ENCODE peak calls at places on chromosomes 4 and X, in four cellular contexts. Q is CD4-positive, CD25-positive, alpha-beta regulatory T cell; O is psoas muscle; F is colonic mucosa. V is an unnamed sample.
A peak's percentile ranks its signal among the peaks of the same experiment; 100 is the strongest.

GRCh38 chrX:42050345-42050744 is 127.0 kb upstream of the CASK start:
- DNase-seq in Q (no peak), O (no peak), F (no peak), V (no peak)

GRCh38 chr4:135670548-135670947 is 1469.0 kb upstream of the PABPC4L start:
- DNase-seq in Q (no peak), O (no peak), F (no peak), V (no peak)

GRCh38 chr4:153543351-153543750 is 77.2 kb downstream of the TMEM131L start:
- DNase-seq in Q (no peak), O (no peak), F (no peak), V (no peak)

GRCh38 chr4:82431026-82431745 is 796 bp downstream of the ENOPH1 start:
- DNase-seq in Q (peak; percentile 69), O (peak; percentile 14), F (peak; percentile 59), V (peak; percentile 83)

GRCh38 chr4:187744911-187745310 is 250.7 kb upstream of the ZFP42 start:
- DNase-seq in Q (no peak), O (no peak), F (no peak), V (no peak)

GRCh38 chr4:119084503-119084902 is 51.1 kb upstream of the MYOZ2 start:
- DNase-seq in Q (no peak), O (no peak), F (no peak), V (no peak)

GRCh38 chr4:145956288-145956890 is 17.8 kb upstream of the ZNF827 start:
- DNase-seq in Q (peak; percentile 48), O (no peak), F (peak; percentile 50), V (no peak)

GRCh38 chrX:28675173-28675572 is 87.9 kb downstream of the IL1RAPL1 start:
- DNase-seq in Q (no peak), O (no peak), F (no peak), V (no peak)

GRCh38 chrX:46961097-46961496 is 48.9 kb downstream of the JADE3 start:
- DNase-seq in Q (no peak), O (no peak), F (no peak), V (no peak)

GRCh38 chrX:126900937-126901336 is 81.4 kb downstream of the PRR32 start:
- DNase-seq in Q (no peak), O (no peak), F (no peak), V (no peak)

GRCh38 chr4:107083-107443 is 17.2 kb upstream of the ZNF718 start:
- DNase-seq in Q (no peak), O (no peak), F (no peak), V (no peak)

GRCh38 chr4:21893136-21893535 is 55.4 kb downstream of the KCNIP4 start:
- DNase-seq in Q (no peak), O (no peak), F (no peak), V (no peak)

GRCh38 chrX:130719399-130719798 is 183.6 kb downstream of the ENOX2 start:
- DNase-seq in Q (no peak), O (no peak), F (no peak), V (no peak)

GRCh38 chr4:15479913-15480185 is 10.2 kb downstream of the CC2D2A start:
- DNase-seq in Q (no peak), O (no peak), F (no peak), V (no peak)
- H3K27ac ChIP-seq in Q (no peak overlapping the region), O (no peak overlapping the region), F (no peak overlapping the region), V (peak overlapping the region; percentile 53)

DNA sequence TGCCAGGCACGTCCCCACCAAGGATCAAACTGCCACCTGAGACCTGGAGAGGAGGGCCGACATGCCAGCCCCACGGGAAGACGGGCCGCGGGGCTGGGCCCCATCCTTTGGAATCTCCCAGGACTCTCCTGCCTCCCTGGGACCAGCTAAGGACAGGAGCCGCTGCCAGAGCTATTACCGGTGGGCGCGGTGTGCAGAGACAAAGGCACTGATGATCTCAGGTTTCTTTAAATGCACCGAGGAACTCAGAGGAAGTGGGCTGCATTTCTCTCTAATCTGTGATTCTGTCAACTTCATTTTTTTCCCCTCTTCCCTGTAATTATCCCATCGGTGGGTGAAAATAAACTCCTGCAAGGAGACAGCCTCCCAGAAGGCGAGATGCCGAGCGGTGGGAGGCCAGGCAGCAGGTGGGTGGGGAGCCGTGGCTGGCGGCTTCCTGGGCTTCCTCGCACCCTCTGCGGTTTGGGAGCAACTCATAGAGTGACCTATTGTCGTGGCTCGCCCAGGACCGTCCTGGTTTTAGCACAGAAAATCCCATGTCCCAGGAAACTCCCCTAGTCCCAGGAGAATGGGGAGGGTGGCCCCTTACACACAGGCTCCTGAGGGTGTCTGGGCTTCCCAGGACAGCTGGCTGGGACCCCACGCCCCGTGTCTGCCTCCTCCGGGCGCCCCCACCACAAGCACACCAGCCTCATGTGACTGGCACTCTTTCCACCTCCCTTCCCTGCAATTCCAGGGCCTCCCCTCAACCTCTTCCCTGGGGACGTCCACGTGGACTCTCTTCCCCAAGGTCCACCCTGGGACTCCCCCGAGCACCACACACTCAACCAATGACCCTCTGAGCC is 62.3 kb upstream of the ADRA2C start:
- DNase-seq in Q (no peak), O (no peak), F (no peak), V (peak; percentile 59)
- H3K4me1 ChIP-seq in Q (no peaks in the 10 kb centered on the region), O (no peaks in the 10 kb centered on the region), F (no peaks in the 10 kb centered on the region), V (no peaks in the 10 kb centered on the region)

DNA sequence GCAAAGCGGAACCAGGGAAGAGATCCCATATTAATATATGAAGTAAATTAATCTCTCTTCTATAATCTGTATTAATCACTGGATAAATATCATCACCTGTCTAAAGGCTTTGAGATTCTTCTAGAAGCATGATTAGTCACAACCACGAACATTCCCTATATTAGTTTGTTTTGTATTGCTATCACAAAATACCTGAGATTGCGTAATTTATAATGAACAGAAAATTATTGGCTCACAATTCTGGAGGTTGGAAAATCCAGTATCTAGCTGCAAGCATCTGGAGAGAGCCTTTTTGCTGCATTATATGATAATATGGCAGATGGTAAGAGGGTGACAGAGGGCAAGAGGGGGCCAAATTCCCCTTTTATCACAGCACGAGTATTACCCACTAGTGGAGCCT is 532.6 kb upstream of the EPHA5 start:
- DNase-seq in Q (no peak), O (no peak), F (no peak), V (no peak)
- H3K27ac ChIP-seq in Q (no peak overlapping the region), O (no peak overlapping the region), F (no peak overlapping the region), V (no peak overlapping the region)

DNA sequence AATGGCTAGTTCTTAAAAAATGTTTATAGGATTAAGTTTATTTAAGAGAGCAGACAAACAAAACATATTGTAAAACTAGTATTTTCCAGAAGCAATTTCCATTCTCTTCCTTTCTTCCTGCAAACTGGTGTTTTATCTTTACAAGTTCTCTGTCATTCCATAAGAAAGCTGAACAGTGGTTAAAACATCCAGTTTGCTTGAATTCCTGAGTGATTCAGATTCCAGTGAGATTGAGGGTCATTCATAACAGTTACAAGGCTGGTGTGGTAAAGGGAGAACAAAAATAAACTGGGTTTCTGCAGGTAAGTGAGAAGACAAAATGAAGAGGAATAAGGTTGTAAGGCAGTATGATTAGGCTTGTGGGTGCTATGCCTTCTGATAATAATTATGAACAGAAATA is 544.8 kb upstream of the DIPK2B start:
- DNase-seq in Q (no peak), O (no peak), F (no peak), V (no peak)
- H3K4me1 ChIP-seq in Q (no peaks in the 10 kb centered on the region), O (no peaks in the 10 kb centered on the region), F (no peaks in the 10 kb centered on the region), V (no peaks in the 10 kb centered on the region)

GRCh38 chrX:154369453-154370299 is 4.8 kb downstream of the FLNA start:
- DNase-seq in Q (peak; percentile 84), O (peak; percentile 80), F (peak; percentile 59), V (peak; percentile 87)

GRCh38 chrX:154368630-154369452 is 5.6 kb downstream of the FLNA start:
- DNase-seq in Q (peak; percentile 97), O (peak; percentile 84), F (peak; percentile 59), V (peak; percentile 92)

GRCh38 chrX:154371771-154372300 is 2.6 kb downstream of the FLNA start:
- DNase-seq in Q (no peak), O (no peak), F (no peak), V (no peak)

GRCh38 chrX:154370882-154371770 is 3.3 kb downstream of the FLNA start:
- DNase-seq in Q (peak; percentile 95), O (peak; percentile 94), F (peak; percentile 90), V (peak; percentile 95)

DNA sequence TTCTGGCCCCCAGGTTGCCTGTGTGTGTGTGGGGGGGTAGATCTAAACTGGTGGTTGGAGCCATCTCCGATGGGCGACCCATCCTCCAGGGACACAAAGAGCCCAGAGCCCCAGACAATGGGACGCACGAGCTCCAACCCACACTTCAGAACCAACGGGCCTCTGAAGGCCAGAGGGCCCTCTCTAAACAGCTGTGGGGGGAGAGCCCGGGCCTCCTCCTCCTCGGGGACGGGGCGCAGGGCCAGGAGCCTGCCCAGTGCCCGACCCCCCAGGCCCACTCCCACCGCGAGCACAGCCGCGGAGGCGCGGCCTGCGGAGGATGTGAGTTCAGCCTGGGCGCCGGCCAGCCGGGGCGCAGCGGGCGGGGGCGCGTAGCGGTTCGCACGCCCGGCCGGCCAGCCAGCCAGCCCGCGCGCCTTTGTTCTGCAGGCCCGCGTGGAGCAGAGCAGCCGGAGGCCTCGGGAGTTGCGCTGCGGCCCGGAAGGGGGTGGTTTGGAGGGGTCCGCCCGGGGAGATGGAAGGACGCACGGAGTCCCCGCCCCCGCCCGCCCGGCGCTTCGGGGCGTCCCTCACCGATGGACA is 4.0 kb downstream of the FLNA start:
- DNase-seq in Q (no peak), O (peak; percentile 43), F (no peak), V (no peak)
- H3K27ac ChIP-seq in Q (peak overlapping the region; percentile 92), O (peak overlapping the region; percentile 71), F (peak overlapping the region; percentile 69), V (peak overlapping the region; percentile 90)

GRCh38 chr4:99029852-99030251 is 34.3 kb downstream of the METAP1 start:
- DNase-seq in Q (peak; percentile 18), O (no peak), F (no peak), V (no peak)

GRCh38 chr4:99027304-99027703 is 31.8 kb downstream of the METAP1 start:
- DNase-seq in Q (no peak), O (no peak), F (peak; percentile 23), V (no peak)

GRCh38 chr4:99025506-99025905 is 30.0 kb downstream of the METAP1 start:
- DNase-seq in Q (no peak), O (no peak), F (no peak), V (no peak)

GRCh38 chr4:99029018-99029735 is 33.7 kb downstream of the METAP1 start:
- DNase-seq in Q (no peak), O (no peak), F (no peak), V (no peak)

DNA sequence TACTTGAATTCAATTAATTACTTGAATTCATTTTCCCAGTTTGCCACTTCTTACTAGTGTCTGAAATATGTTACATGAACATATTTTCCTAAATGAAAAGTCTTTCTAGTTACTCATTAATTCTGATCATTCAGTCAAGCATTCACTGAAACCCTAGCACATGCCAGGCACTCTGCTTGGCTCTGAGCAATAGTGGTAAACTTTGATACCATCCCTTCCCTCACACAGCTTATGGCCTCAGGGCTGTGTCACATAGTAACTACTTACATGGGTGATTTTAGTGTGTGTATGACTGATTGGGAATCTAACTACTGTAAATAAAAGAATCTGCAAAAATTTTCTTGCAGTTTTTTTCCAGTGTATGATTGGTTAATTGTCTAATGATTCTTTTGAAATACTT is 32.7 kb downstream of the METAP1 start:
- DNase-seq in Q (no peak), O (no peak), F (no peak), V (no peak)
- H3K4me1 ChIP-seq in Q (peaks cover 18% of the 10 kb centered on the region), O (peaks cover 11% of the 10 kb centered on the region), F (peaks cover 7% of the 10 kb centered on the region), V (no peaks in the 10 kb centered on the region)